ENCODE peak calls at places on chromosomes 12 and 14, in ten cellular contexts. U is osteoblast; Y is GM12864; S is GM19239; F is stimulated activated CD8-positive, alpha-beta memory T cell treated with anti-CD3 and anti-CD28 coated beads, Interleukin-7, amount 100 ng/mL, for 48 hours; K is pulmonary artery endothelial cell; X is MM.1S; N is GM06990; V is HEK293T; R is midbrain. J is an unnamed sample.

GRCh38 chr14:104384776-104385071 is 194.8 kb upstream of the C14orf180 start:
- DNase-seq in U (peak; percentile 44), Y (no peak), S (no peak), F (no peak), K (no peak), X (no peak), N (no peak), V (no peak), R (no peak), J (no peak)

GRCh38 chr14:101478096-101478495 is 83.2 kb upstream of the DIO3 start:
- DNase-seq in U (no peak), Y (no peak), S (no peak), F (no peak), K (no peak), X (no peak), N (no peak), V (no peak), R (no peak), J (no peak)

GRCh38 chr14:83583201-83583600 is 1946.7 kb upstream of the FLRT2 start:
- DNase-seq in U (no peak), Y (no peak), S (no peak), F (no peak), K (no peak), X (no peak), N (no peak), V (no peak), R (no peak), J (no peak)

GRCh38 chr12:30970559-30971202 is 44.1 kb downstream of the TSPAN11 start:
- DNase-seq in U (peak; percentile 86), Y (no peak), S (no peak), F (no peak), K (no peak), X (no peak), N (no peak), V (no peak), R (peak; percentile 13), J (peak; percentile 36)

GRCh38 chr14:73289308-73289707 is 52.0 kb downstream of the PAPLN start:
- DNase-seq in U (no peak), Y (no peak), S (no peak), F (no peak), K (no peak), X (no peak), N (no peak), V (no peak), R (no peak), J (no peak)

GRCh38 chr12:40312982-40313576 is 88.3 kb downstream of the LRRK2 start:
- DNase-seq in U (no peak), Y (no peak), S (no peak), F (no peak), K (peak; percentile 8), X (peak; percentile 8), N (no peak), V (no peak), R (no peak), J (no peak)

GRCh38 chr14:39087493-39087892 is 15.5 kb downstream of the SEC23A start:
- DNase-seq in U (no peak), Y (no peak), S (no peak), F (no peak), K (no peak), X (no peak), N (no peak), V (no peak), R (no peak), J (no peak)

GRCh38 chr14:58096731-58097130 is 55.3 kb downstream of the ARMH4 start:
- DNase-seq in U (no peak), Y (no peak), S (no peak), F (no peak), K (no peak), X (no peak), N (no peak), V (no peak), R (no peak), J (no peak)

GRCh38 chr14:64758711-64759554 is 54.7 kb downstream of the PLEKHG3 start:
- DNase-seq in U (peak; percentile 99), Y (no peak), S (no peak), F (no peak), K (no peak), X (no peak), N (no peak), V (no peak), R (no peak), J (no peak)

GRCh38 chr14:92514844-92515509 is 1.4 kb downstream of the RIN3 start:
- DNase-seq in U (peak; percentile 88), Y (no peak), S (no peak), F (no peak), K (no peak), X (no peak), N (no peak), V (no peak), R (no peak), J (no peak)

GRCh38 chr12:9347328-9348127 is 139.3 kb upstream of the PZP start:
- DNase-seq in U (peak; percentile 47), Y (no peak), S (no peak), F (no peak), K (no peak), X (no peak), N (no peak), V (no peak), R (no peak), J (no peak)

GRCh38 chr12:123973552-123974341 is 732 bp downstream of the ZNF664 start:
- DNase-seq in U (peak; percentile 77), Y (no peak), S (no peak), F (no peak), K (no peak), X (no peak), N (peak; percentile 56), V (peak; percentile 22), R (peak; percentile 15), J (peak; percentile 43)

GRCh38 chr12:124433906-124434305 is 133.5 kb downstream of the NCOR2 start:
- DNase-seq in U (no peak), Y (no peak), S (no peak), F (no peak), K (no peak), X (no peak), N (no peak), V (no peak), R (no peak), J (no peak)

GRCh38 chr14:60561845-60562746 is 53.1 kb downstream of the SIX6 start:
- DNase-seq in U (peak; percentile 65), Y (peak; percentile 19), S (no peak), F (no peak), K (peak; percentile 10), X (peak; percentile 34), N (no peak), V (peak; percentile 69), R (peak; percentile 67), J (peak; percentile 14)

GRCh38 chr14:38723954-38724353 is 379.1 kb downstream of the SEC23A start:
- DNase-seq in U (no peak), Y (no peak), S (no peak), F (no peak), K (no peak), X (no peak), N (no peak), V (no peak), R (no peak), J (no peak)

GRCh38 chr12:19203013-19203412 is 73.5 kb downstream of the PLEKHA5 start:
- DNase-seq in U (no peak), Y (no peak), S (no peak), F (no peak), K (no peak), X (no peak), N (no peak), V (no peak), R (no peak), J (no peak)

GRCh38 chr12:28536088-28536487 is 345.8 kb downstream of the CCDC91 start:
- DNase-seq in U (no peak), Y (no peak), S (no peak), F (no peak), K (no peak), X (no peak), N (no peak), V (no peak), R (no peak), J (no peak)

GRCh38 chr12:81859521-81859920 is 100.4 kb upstream of the PPFIA2 start:
- DNase-seq in U (no peak), Y (no peak), S (no peak), F (no peak), K (peak; percentile 13), X (no peak), N (no peak), V (no peak), R (no peak), J (no peak)

GRCh38 chr14:103558071-103558882 is 4.2 kb downstream of the BAG5 start:
- DNase-seq in U (peak; percentile 87), Y (no peak), S (no peak), F (no peak), K (no peak), X (no peak), N (no peak), V (no peak), R (no peak), J (no peak)

GRCh38 chr12:42705863-42706262 is 116.3 kb upstream of the PRICKLE1 start:
- DNase-seq in U (peak; percentile 63), Y (no peak), S (no peak), F (no peak), K (peak; percentile 83), X (no peak), N (no peak), V (no peak), R (peak; percentile 34), J (no peak)

GRCh38 chr12:50221228-50222008 is 54.2 kb upstream of the CERS5 start:
- DNase-seq in U (peak; percentile 58), Y (no peak), S (no peak), F (no peak), K (no peak), X (no peak), N (peak; percentile 35), V (peak; percentile 60), R (peak; percentile 10), J (peak; percentile 53)

GRCh38 chr12:22234561-22234960 is 99.9 kb downstream of the ST8SIA1 start:
- DNase-seq in U (peak; percentile 62), Y (no peak), S (no peak), F (no peak), K (no peak), X (no peak), N (no peak), V (no peak), R (no peak), J (no peak)

GRCh38 chr12:11869901-11870300 is 200.8 kb upstream of the BCL2L14 start:
- DNase-seq in U (no peak), Y (no peak), S (no peak), F (no peak), K (no peak), X (no peak), N (no peak), V (no peak), R (no peak), J (no peak)

GRCh38 chr14:65290830-65291229 is 121.7 kb upstream of the FUT8 start:
- DNase-seq in U (peak; percentile 94), Y (no peak), S (no peak), F (peak; percentile 64), K (no peak), X (no peak), N (no peak), V (no peak), R (no peak), J (no peak)

GRCh38 chr14:67311868-67312267 is 47.7 kb downstream of the ATP6V1D start:
- DNase-seq in U (no peak), Y (no peak), S (no peak), F (no peak), K (no peak), X (peak; percentile 21), N (no peak), V (no peak), R (no peak), J (no peak)

GRCh38 chr12:104105461-104105860 is 32.5 kb downstream of the NFYB start:
- DNase-seq in U (no peak), Y (no peak), S (no peak), F (no peak), K (no peak), X (no peak), N (no peak), V (no peak), R (no peak), J (no peak)

J was measured in prostate gland.